ENCODE peak calls at places on chromosome 12, in four cellular contexts. Q is AG09319, T is GM20000, Y is activated B cell treated with CpG ODN at 0.5 μM for 24 hours. S is an unnamed sample.

GRCh38 chr12:104290320-104290719 is 13.2 kb upstream of the EID3 start:
- DNase-seq in Q (no peak), T (no peak), Y (no peak), S (no peak)

GRCh38 chr12:50537538-50537919 is 32.7 kb downstream of the DIP2B start:
- DNase-seq in Q (no peak), T (no peak), Y (no peak), S (no peak)

GRCh38 chr12:91272456-91273063 is 89.9 kb upstream of the DCN start:
- DNase-seq in Q (no peak), T (no peak), Y (no peak), S (no peak)

GRCh38 chr12:106187155-106187789 is 48.5 kb upstream of the NUAK1 start:
- DNase-seq in Q (no peak), T (no peak), Y (no peak), S (no peak)

GRCh38 chr12:56678852-56679251 is 9.2 kb downstream of the PTGES3 start:
- DNase-seq in Q (no peak), T (no peak), Y (peak), S (no peak)

GRCh38 chr12:49389092-49389703 is 21.9 kb downstream of the SPATS2 start:
- DNase-seq in Q (no peak), T (no peak), Y (peak), S (peak)

GRCh38 chr12:22802883-22803640 is 178.1 kb downstream of the ETNK1 start:
- DNase-seq in Q (no peak), T (no peak), Y (no peak), S (no peak)

GRCh38 chr12:109716512-109717389 is 3.1 kb downstream of the FAM222A start:
- DNase-seq in Q (no peak), T (no peak), Y (no peak), S (no peak)

GRCh38 chr12:132147423-132148367 is 3.4 kb downstream of the NOC4L start:
- DNase-seq in Q (no peak), T (no peak), Y (peak), S (no peak)

GRCh38 chr12:105462841-105463240 is 132.3 kb downstream of the C12orf75 start:
- DNase-seq in Q (no peak), T (no peak), Y (no peak), S (no peak)

GRCh38 chr12:14258468-14258947 is 107.0 kb upstream of the ATF7IP start:
- DNase-seq in Q (no peak), T (no peak), Y (no peak), S (no peak)

GRCh38 chr12:3538691-3539030 is 47.7 kb downstream of the PRMT8 start:
- DNase-seq in Q (no peak), T (no peak), Y (no peak), S (no peak)

GRCh38 chr12:132327351-132328171 is 1.8 kb downstream of the GALNT9 start:
- DNase-seq in Q (peak), T (no peak), Y (no peak), S (no peak)

GRCh38 chr12:2805146-2805525 is 7.3 kb upstream of the ITFG2 start:
- DNase-seq in Q (no peak), T (no peak), Y (no peak), S (no peak)

GRCh38 chr12:109563291-109564284 is 9.7 kb downstream of the MMAB start:
- DNase-seq in Q (no peak), T (no peak), Y (no peak), S (no peak)

GRCh38 chr12:7667025-7667575 is 1.4 kb upstream of the APOBEC1 start:
- DNase-seq in Q (no peak), T (no peak), Y (no peak), S (peak)
- TF ChIP-seq CTCF in Q (no peak), T (no peak), Y (no peak), S (no peak)

GRCh38 chr12:12356886-12357696 is at the start of gene BORCS5:
- DNase-seq in Q (peak), T (peak), Y (peak), S (peak)
- TF ChIP-seq CTCF in Q (peak), T (no peak), Y (no peak), S (peak)

DNA sequence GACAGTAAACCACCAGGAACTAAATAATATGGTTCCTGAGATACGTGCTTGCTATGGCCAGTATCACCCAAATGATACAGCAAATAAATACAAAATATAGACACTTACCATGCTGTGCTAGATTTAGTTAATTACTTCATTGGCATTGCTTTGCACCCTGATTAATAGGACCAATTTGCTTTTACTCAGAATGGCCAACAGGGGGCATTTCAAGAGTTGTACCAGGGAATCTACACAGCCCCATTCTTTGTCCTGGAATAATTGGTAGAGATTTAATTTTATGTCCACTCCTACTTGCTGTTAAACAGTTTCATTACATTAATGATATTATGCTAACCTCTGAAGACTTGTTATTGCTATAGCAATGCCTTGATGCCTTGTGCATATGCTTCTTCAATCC is 280.8 kb downstream of the RERGL start:
- DNase-seq in Q (no peak), T (no peak), Y (no peak), S (no peak)
- TF ChIP-seq CTCF in Q (no peak), T (no peak), Y (no peak), S (no peak)

GRCh38 chr12:10873374-10873773 is 10.7 kb downstream of the PRH1 start:
- DNase-seq in Q (no peak), T (no peak), Y (no peak), S (no peak)

GRCh38 chr12:10867381-10867780 is 16.7 kb downstream of the PRH1 start:
- DNase-seq in Q (no peak), T (no peak), Y (no peak), S (no peak)
- TF ChIP-seq CTCF in Q (peak), T (no peak), Y (no peak), S (no peak)

S was measured in GM10248.